ENCODE peak calls at places on chromosomes 6 and 20, in four cellular contexts. X, D, L and O are unnamed samples.

GRCh38 chr20:40111282-40111681 is 577.8 kb downstream of the MAFB start:
- DNase-seq in D (no peak), L (no peak), X (no peak), O (no peak)

GRCh38 chr6:2731281-2731909 is 19.3 kb downstream of the MYLK4 start:
- DNase-seq in L (peak), D (no peak), X (no peak), O (peak)

GRCh38 chr6:13445005-13445743 is 42.2 kb downstream of the GFOD1 start:
- DNase-seq in X (peak), D (no peak), L (peak), O (peak)

GRCh38 chr20:10696650-10697049 is 22.9 kb upstream of the JAG1 start:
- DNase-seq in D (peak), L (no peak), X (no peak), O (no peak)

GRCh38 chr6:32666420-32667300 is at the start of gene HLA-DQB1:
- DNase-seq in D (peak), X (no peak), L (peak), O (peak)

GRCh38 chr6:111662794-111663231 is 57.1 kb upstream of the TRAF3IP2 start:
- DNase-seq in D (no peak), X (no peak), L (no peak), O (no peak)

GRCh38 chr6:56220078-56220477 is 27.3 kb downstream of the COL21A1 start:
- DNase-seq in X (no peak), L (peak), D (no peak), O (peak)

GRCh38 chr6:111748247-111748647 is 125.0 kb downstream of the FYN start:
- DNase-seq in L (no peak), X (no peak), D (no peak), O (no peak)

GRCh38 chr6:106089981-106090380 is 3.8 kb downstream of the PRDM1 start:
- DNase-seq in D (no peak), L (no peak), X (no peak), O (no peak)

GRCh38 chr20:57251344-57251743 is 15.1 kb downstream of the BMP7 start:
- DNase-seq in X (no peak), L (no peak), D (no peak), O (no peak)

GRCh38 chr20:4962257-4962855 is 39.0 kb downstream of the SLC23A2 start:
- DNase-seq in D (no peak), X (no peak), L (no peak), O (no peak)

GRCh38 chr6:79338493-79338892 is 104.0 kb upstream of the HMGN3 start:
- DNase-seq in L (no peak), D (no peak), X (no peak), O (no peak)

GRCh38 chr6:74507649-74508048 is 698.2 kb downstream of the COL12A1 start:
- DNase-seq in D (no peak), L (no peak), X (no peak), O (no peak)

GRCh38 chr6:24749292-24749691 is 25.4 kb upstream of the GMNN start:
- DNase-seq in D (no peak), X (no peak), L (no peak), O (no peak)